ENCODE peak calls at places on chromosomes 1 and 21, in nine cellular contexts. A is A673; U is activated CD8-positive, alpha-beta T cell treated with anti-CD3 and anti-CD28 coated beads for 36 hours; N is PC-9; M is IMR-90; X is breast epithelium; T is PC-3; Q is omental fat pad; R is HCT116. I is an unnamed sample.

GRCh38 chr1:159925713-159926066 is 383 bp upstream of the TAGLN2 start:
- DNase-seq in A (no peak), U (peak; percentile 83), N (no peak), M (no peak), X (peak; percentile 70), T (no peak), Q (no peak), R (no peak), I (no peak)

GRCh38 chr1:24949331-24949881 is 19.3 kb upstream of the RUNX3 start:
- DNase-seq in A (no peak), U (no peak), N (peak; percentile 46), M (peak; percentile 85), X (no peak), T (peak; percentile 60), Q (no peak), R (no peak), I (no peak)

GRCh38 chr1:63794927-63795326 is 21.1 kb downstream of the ROR1 start:
- DNase-seq in A (peak; percentile 68), U (no peak), N (no peak), M (peak; percentile 28), X (no peak), T (no peak), Q (no peak), R (no peak), I (no peak)

GRCh38 chr1:160258177-160258798 is 4.1 kb downstream of the DCAF8 start:
- DNase-seq in A (no peak), U (no peak), N (no peak), M (no peak), X (no peak), T (no peak), Q (no peak), R (no peak), I (no peak)

GRCh38 chr1:234638832-234639799 is 29.1 kb upstream of the IRF2BP2 start:
- DNase-seq in A (no peak), U (no peak), N (no peak), M (peak; percentile 33), X (no peak), T (peak; percentile 75), Q (no peak), R (no peak), I (no peak)

GRCh38 chr1:186494832-186495271 is 33.9 kb upstream of the PDC start:
- DNase-seq in A (no peak), U (peak; percentile 5), N (no peak), M (no peak), X (no peak), T (peak; percentile 64), Q (no peak), R (no peak), I (no peak)

GRCh38 chr1:7002728-7003127 is 217.5 kb downstream of the CAMTA1 start:
- DNase-seq in A (no peak), U (no peak), N (no peak), M (no peak), X (no peak), T (peak; percentile 12), Q (no peak), R (no peak), I (no peak)

GRCh38 chr21:22136770-22137169 is 1138.6 kb downstream of the NCAM2 start:
- DNase-seq in A (no peak), U (no peak), N (no peak), M (no peak), X (no peak), T (no peak), Q (no peak), R (no peak), I (no peak)

GRCh38 chr1:45886229-45886628 is 82.8 kb downstream of the MAST2 start:
- DNase-seq in A (no peak), U (no peak), N (no peak), M (no peak), X (no peak), T (no peak), Q (no peak), R (no peak), I (no peak)

GRCh38 chr1:18238190-18238589 is 130.6 kb downstream of the IGSF21 start:
- DNase-seq in A (no peak), U (no peak), N (no peak), M (no peak), X (no peak), T (no peak), Q (no peak), R (no peak), I (no peak)

GRCh38 chr1:61183471-61184034 is 101.2 kb downstream of the NFIA start:
- DNase-seq in A (no peak), U (no peak), N (no peak), M (peak; percentile 36), X (peak; percentile 27), T (no peak), Q (no peak), R (no peak), I (no peak)

GRCh38 chr1:179081696-179082307 is at the start of gene TOR3A:
- DNase-seq in A (peak; percentile 82), U (peak; percentile 88), N (peak; percentile 96), M (peak; percentile 85), X (peak; percentile 88), T (peak; percentile 83), Q (peak; percentile 62), R (peak; percentile 68), I (peak; percentile 71)

GRCh38 chr21:37231671-37232070 is 35.5 kb downstream of the VPS26C start:
- DNase-seq in A (no peak), U (no peak), N (no peak), M (no peak), X (no peak), T (no peak), Q (no peak), R (no peak), I (no peak)

GRCh38 chr1:218802799-218803198 is 370.9 kb upstream of the LYPLAL1 start:
- DNase-seq in A (no peak), U (no peak), N (no peak), M (no peak), X (no peak), T (no peak), Q (no peak), R (no peak), I (no peak)

GRCh38 chr21:41622831-41623548 is 115.0 kb upstream of the TMPRSS2 start:
- DNase-seq in A (no peak), U (peak; percentile 55), N (no peak), M (peak; percentile 53), X (no peak), T (peak; percentile 51), Q (no peak), R (no peak), I (no peak)

GRCh38 chr1:147618077-147618569 is 52.2 kb downstream of the ACP6 start:
- DNase-seq in A (peak; percentile 25), U (peak; percentile 69), N (no peak), M (peak; percentile 24), X (no peak), T (no peak), Q (no peak), R (no peak), I (no peak)

DNA sequence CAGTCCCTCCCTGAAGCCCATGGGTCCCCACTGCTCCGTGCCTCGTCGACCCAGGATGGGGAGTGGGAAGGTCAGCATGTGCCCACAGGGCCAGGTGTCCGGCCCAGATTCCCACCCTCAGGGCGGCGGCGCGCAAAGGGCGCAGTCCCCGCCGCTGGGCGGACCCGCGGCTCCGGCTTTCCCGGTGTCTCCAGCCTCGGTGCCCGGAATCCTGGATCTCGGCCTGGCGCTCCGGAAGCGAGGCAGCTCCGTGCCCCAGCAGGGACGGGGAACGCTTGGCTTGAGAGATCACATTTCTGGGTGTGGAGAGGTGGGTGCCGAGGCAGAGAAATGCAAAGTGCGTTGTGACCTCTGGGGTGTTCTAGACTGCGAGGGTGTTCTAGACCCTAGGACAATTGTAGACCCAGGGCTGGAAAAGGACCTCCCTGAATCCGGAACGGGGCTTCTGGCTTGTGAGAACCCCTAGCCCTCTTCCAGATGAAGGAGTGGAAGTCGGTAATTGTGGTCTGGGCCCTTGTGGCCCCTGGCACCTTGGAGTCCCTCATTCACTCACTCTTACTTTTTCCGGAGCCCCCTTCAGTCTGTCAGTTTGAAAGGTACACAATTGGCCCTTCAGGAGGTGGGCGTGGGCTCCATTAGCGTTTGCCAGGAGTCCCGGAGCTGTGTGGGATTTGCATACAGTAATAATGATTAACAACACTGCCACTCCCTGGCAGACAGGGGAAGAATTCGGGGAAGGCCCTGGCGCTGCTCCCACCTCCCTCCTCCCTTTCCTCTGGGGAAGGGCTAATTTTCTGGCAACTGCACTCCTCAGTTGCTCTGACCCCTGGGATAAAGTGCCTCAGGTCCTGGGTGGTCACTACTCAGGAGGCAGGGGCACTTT is 1.7 kb upstream of the KCND3 start:
- DNase-seq in A (peak; percentile 80), U (no peak), N (peak; percentile 4), M (no peak), X (peak; percentile 51), T (peak; percentile 46), Q (peak; percentile 38), R (peak; percentile 54), I (peak; percentile 16)
- TF ChIP-seq CTCF in A (peak; percentile 62), U (no peak), N (no peak), M (peak; percentile 11), X (peak; percentile 41), T (peak; percentile 57), Q (no peak), R (peak; percentile 49), I (peak; percentile 40)

GRCh38 chr1:98205291-98206017 is 284.6 kb upstream of the DPYD start:
- DNase-seq in A (no peak), U (no peak), N (no peak), M (no peak), X (no peak), T (no peak), Q (no peak), R (no peak), I (no peak)
- TF ChIP-seq CTCF in A (no peak), U (peak; percentile 12), N (no peak), M (no peak), X (no peak), T (no peak), Q (no peak), R (no peak), I (no peak)

GRCh38 chr1:38502772-38503171 is 356.8 kb downstream of the RRAGC start:
- DNase-seq in A (no peak), U (no peak), N (no peak), M (no peak), X (no peak), T (no peak), Q (no peak), R (no peak), I (peak; percentile 37)
- TF ChIP-seq CTCF in A (peak; percentile 24), U (no peak), N (no peak), M (peak; percentile 14), X (no peak), T (no peak), Q (no peak), R (no peak), I (no peak)

GRCh38 chr1:86356247-86356646 is 39.9 kb downstream of the ODF2L start:
- DNase-seq in A (no peak), U (no peak), N (no peak), M (peak; percentile 10), X (no peak), T (peak; percentile 10), Q (no peak), R (peak; percentile 3), I (no peak)
- TF ChIP-seq CTCF in A (peak; percentile 41), U (no peak), N (no peak), M (peak; percentile 15), X (no peak), T (no peak), Q (no peak), R (no peak), I (no peak)

I was measured in neural crest cell.